ENCODE peak calls at places on chromosomes 6 and 20, in five cellular contexts. V, O, K, B and C are unnamed samples.
A peak's percentile ranks its signal among the peaks of the same experiment; 100 is the strongest.

GRCh38 chr20:32848846-32849245 is 9.9 kb upstream of the EFCAB8 start:
- DNase-seq in V (no peak), O (no peak), K (no peak), B (no peak), C (no peak)

GRCh38 chr20:50574586-50574985 is 64.4 kb downstream of the PTPN1 start:
- DNase-seq in V (no peak), O (no peak), K (peak; percentile 39), B (no peak), C (no peak)

GRCh38 chr6:135814043-135814442 is 37.5 kb upstream of the PDE7B start:
- DNase-seq in V (no peak), O (no peak), K (no peak), B (peak; percentile 67), C (no peak)

GRCh38 chr20:61045876-61046585 is 206.0 kb upstream of the CDH4 start:
- DNase-seq in V (no peak), O (no peak), K (no peak), B (no peak), C (no peak)

GRCh38 chr20:5569021-5569420 is 181.2 kb upstream of the SHLD1 start:
- DNase-seq in V (peak; percentile 19), O (peak; percentile 83), K (no peak), B (no peak), C (peak; percentile 48)

GRCh38 chr20:51641866-51642265 is 99.3 kb upstream of the NFATC2 start:
- DNase-seq in V (no peak), O (no peak), K (no peak), B (no peak), C (no peak)

GRCh38 chr6:506508-506907 is 115.0 kb downstream of the IRF4 start:
- DNase-seq in V (no peak), O (no peak), K (no peak), B (no peak), C (no peak)

GRCh38 chr6:112618796-112619195 is 271.7 kb downstream of the RFPL4B start:
- DNase-seq in V (no peak), O (no peak), K (no peak), B (no peak), C (no peak)

GRCh38 chr20:58514321-58515239 is 619 bp downstream of the APCDD1L start:
- DNase-seq in V (no peak), O (no peak), K (no peak), B (no peak), C (no peak)

GRCh38 chr20:33443512-33444239 is at the start of gene SNTA1:
- DNase-seq in V (peak; percentile 60), O (peak; percentile 96), K (peak; percentile 97), B (peak; percentile 99), C (peak; percentile 55)

GRCh38 chr6:11025911-11026635 is 18.0 kb downstream of the ELOVL2 start:
- DNase-seq in V (no peak), O (peak; percentile 43), K (no peak), B (no peak), C (no peak)

GRCh38 chr6:11025094-11025493 is 19.0 kb downstream of the ELOVL2 start:
- DNase-seq in V (no peak), O (no peak), K (no peak), B (no peak), C (no peak)

GRCh38 chr6:11028959-11029358 is 15.1 kb downstream of the ELOVL2 start:
- DNase-seq in V (no peak), O (no peak), K (no peak), B (no peak), C (no peak)

GRCh38 chr6:11030904-11031303 is 13.2 kb downstream of the ELOVL2 start:
- DNase-seq in V (no peak), O (no peak), K (no peak), B (no peak), C (no peak)

DNA sequence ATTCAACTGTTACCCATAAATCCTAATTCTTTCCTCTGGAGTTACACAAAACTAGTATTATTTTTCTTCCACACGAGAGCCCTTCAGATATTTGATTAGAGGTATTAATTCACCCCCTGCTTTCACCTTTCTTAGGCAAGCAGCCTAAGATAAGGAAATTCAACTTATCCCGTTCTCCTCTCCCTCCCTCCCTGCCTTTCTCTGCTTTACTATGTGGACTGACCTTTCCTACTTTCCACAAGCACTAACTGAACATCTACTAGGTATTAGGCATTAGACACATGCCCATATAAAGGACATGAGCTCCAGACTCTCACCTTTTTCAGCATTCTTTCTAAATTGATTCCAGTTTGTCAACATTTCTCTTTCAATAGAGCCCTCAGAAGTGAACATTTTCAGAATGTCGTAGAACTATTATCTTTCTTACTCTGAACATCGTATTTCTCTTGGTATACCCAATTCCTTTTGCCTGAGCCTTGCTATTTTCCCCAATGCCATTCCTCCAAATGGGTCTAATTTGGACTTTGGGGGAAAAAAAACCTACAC is 16.5 kb downstream of the ELOVL2 start:
- DNase-seq in V (no peak), O (no peak), K (no peak), B (no peak), C (no peak)
- TF ChIP-seq CTCF in V (no peak), O (no peak), K (no peak), B (no peak), C (no peak)

DNA sequence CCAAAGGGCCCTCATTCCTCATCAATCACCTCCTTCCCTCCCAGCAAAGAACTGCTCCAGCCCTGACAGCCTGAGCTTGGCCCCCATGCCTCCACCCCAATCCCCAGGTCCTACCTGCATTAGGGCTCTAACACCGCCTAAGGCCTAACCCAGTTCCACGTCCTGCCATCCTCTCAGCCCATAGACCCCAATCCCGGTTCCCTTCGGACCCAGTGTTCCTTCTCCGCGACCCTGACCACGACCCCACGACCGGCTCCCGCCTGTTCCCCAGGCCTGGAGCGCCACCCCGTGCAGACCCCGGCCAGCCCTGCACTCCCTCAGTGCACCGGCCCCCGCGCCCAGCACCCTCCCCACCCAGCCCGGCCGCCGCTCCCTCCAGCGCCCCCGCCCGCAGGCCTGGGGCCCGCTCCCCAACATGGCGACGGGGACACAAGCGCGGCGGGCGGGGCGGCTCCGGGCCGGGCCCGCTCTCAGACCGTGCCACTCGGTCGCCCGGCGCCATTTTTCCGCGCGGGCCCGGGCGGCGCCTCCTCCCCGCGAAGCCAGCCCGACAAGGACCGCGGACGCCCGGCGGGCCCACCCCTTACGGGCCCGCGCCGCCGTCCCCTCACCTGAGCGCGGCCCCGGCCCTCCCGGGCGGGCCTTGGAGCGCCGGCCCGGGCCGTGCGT is 456 bp downstream of the NCOA6 start:
- DNase-seq in V (no peak), O (peak; percentile 83), K (peak; percentile 73), B (peak; percentile 72), C (no peak)
- TF ChIP-seq CTCF in V (peak; percentile 7), O (peak; percentile 53), K (no peak), B (no peak), C (peak; percentile 39)

GRCh38 chr6:44203955-44204354 is 12.8 kb upstream of the MYMX start:
- DNase-seq in V (no peak), O (no peak), K (no peak), B (no peak), C (no peak)

GRCh38 chr6:44202332-44202971 is 14.3 kb upstream of the MYMX start:
- DNase-seq in V (no peak), O (no peak), K (no peak), B (no peak), C (no peak)

GRCh38 chr6:44211284-44211683 is 5.4 kb upstream of the MYMX start:
- DNase-seq in V (no peak), O (no peak), K (no peak), B (no peak), C (no peak)

GRCh38 chr6:44202972-44203750 is 13.6 kb upstream of the MYMX start:
- DNase-seq in V (no peak), O (no peak), K (no peak), B (no peak), C (no peak)

GRCh38 chr6:44207966-44208365 is 8.8 kb upstream of the MYMX start:
- DNase-seq in V (no peak), O (no peak), K (no peak), B (no peak), C (no peak)
- TF ChIP-seq CTCF in V (no peak), O (no peak), K (no peak), B (no peak), C (no peak)

GRCh38 chr20:3696200-3696599 is 14.4 kb upstream of the ADAM33 start:
- DNase-seq in V (no peak), O (no peak), K (no peak), B (no peak), C (no peak)
- TF ChIP-seq CTCF in V (peak; percentile 55), O (peak; percentile 72), K (no peak), B (no peak), C (peak; percentile 34)

GRCh38 chr6:20400476-20401402 is 940 bp upstream of the E2F3 start:
- DNase-seq in V (peak; percentile 50), O (peak; percentile 60), K (peak; percentile 77), B (peak; percentile 85), C (no peak)
- TF ChIP-seq CTCF in V (peak; percentile 60), O (peak; percentile 77), K (peak; percentile 12), B (peak; percentile 34), C (peak; percentile 44)

GRCh38 chr6:38503032-38503784 is 136.5 kb downstream of the BTBD9 start:
- DNase-seq in V (no peak), O (no peak), K (no peak), B (no peak), C (no peak)
- TF ChIP-seq CTCF in V (no peak), O (no peak), K (no peak), B (no peak), C (no peak)

GRCh38 chr6:137370871-137371633 is 123.1 kb downstream of the OLIG3 start:
- DNase-seq in V (no peak), O (peak; percentile 46), K (no peak), B (no peak), C (no peak)
- TF ChIP-seq CTCF in V (no peak), O (peak; percentile 73), K (no peak), B (no peak), C (no peak)